ENCODE peak calls at places on chromosome 9, in six cellular contexts. M is aorta; L is sciatic nerve; S is lower leg skin; I is CD4-positive, alpha-beta T cell; O is WTC11. R is an unnamed sample.

GRCh38 chr9:133810556-133811195 is 72.5 kb upstream of the SARDH start:
- DNase-seq in M (no peak), L (no peak), S (no peak), I (no peak), O (no peak), R (no peak)

GRCh38 chr9:547309-547708 is 294.2 kb upstream of the DMRT1 start:
- DNase-seq in M (no peak), L (no peak), S (no peak), I (no peak), O (no peak), R (no peak)

GRCh38 chr9:127181595-127182190 is 59.3 kb upstream of the ANGPTL2 start:
- DNase-seq in M (peak; percentile 32), L (peak; percentile 38), S (peak; percentile 69), I (no peak), O (peak; percentile 0), R (peak; percentile 59)

GRCh38 chr9:126886194-126886830 is 25.9 kb downstream of the ZBTB34 start:
- DNase-seq in M (no peak), L (no peak), S (no peak), I (no peak), O (peak; percentile 37), R (no peak)

GRCh38 chr9:89743576-89744254 is 138.9 kb downstream of the GADD45G start:
- DNase-seq in M (no peak), L (no peak), S (no peak), I (peak; percentile 42), O (peak; percentile 63), R (no peak)

GRCh38 chr9:121652037-121652837 is 803 bp downstream of the DAB2IP start:
- DNase-seq in M (no peak), L (no peak), S (no peak), I (no peak), O (peak; percentile 36), R (no peak)

GRCh38 chr9:16689352-16689938 is 181.0 kb downstream of the BNC2 start:
- DNase-seq in M (peak; percentile 53), L (peak; percentile 70), S (no peak), I (no peak), O (no peak), R (no peak)

GRCh38 chr9:69785757-69786156 is 25.9 kb upstream of the PTAR1 start:
- DNase-seq in M (no peak), L (no peak), S (no peak), I (no peak), O (no peak), R (no peak)

GRCh38 chr9:112065781-112066606 is 109.1 kb downstream of the SUSD1 start:
- DNase-seq in M (peak; percentile 73), L (no peak), S (no peak), I (no peak), O (peak; percentile 17), R (no peak)

GRCh38 chr9:104788251-104788650 is 24.3 kb downstream of the NIPSNAP3B start:
- DNase-seq in M (no peak), L (no peak), S (no peak), I (no peak), O (no peak), R (no peak)

GRCh38 chr9:106376689-106377088 is 486.3 kb upstream of the ZNF462 start:
- DNase-seq in M (no peak), L (no peak), S (no peak), I (no peak), O (no peak), R (no peak)

GRCh38 chr9:133691659-133692363 is 46.3 kb downstream of the SARDH start:
- DNase-seq in M (peak; percentile 19), L (no peak), S (no peak), I (no peak), O (no peak), R (no peak)

GRCh38 chr9:591292-591691 is 250.2 kb upstream of the DMRT1 start:
- DNase-seq in M (no peak), L (no peak), S (no peak), I (no peak), O (no peak), R (no peak)

R was measured in coronary artery.